ENCODE peak calls at places on chromosomes 3 and 15, in ten cellular contexts. K, I, Q, V, O, A, T, D, P and X are unnamed samples.
A peak's percentile ranks its signal among the peaks of the same experiment; 100 is the strongest.

GRCh38 chr3:46019707-46020106 is 7.6 kb downstream of the XCR1 start:
- DNase-seq in K (no peak), I (no peak), Q (no peak), V (no peak), O (no peak), A (no peak), T (no peak), D (no peak), P (no peak), X (no peak)

GRCh38 chr3:44011680-44012079 is 230.0 kb upstream of the TOPAZ1 start:
- DNase-seq in K (no peak), I (no peak), Q (no peak), V (no peak), O (no peak), A (no peak), T (no peak), D (no peak), P (no peak), X (no peak)

GRCh38 chr3:133937756-133938601 is 42.3 kb upstream of the RAB6B start:
- DNase-seq in K (peak; percentile 20), I (no peak), Q (no peak), V (no peak), O (no peak), A (peak; percentile 13), T (peak; percentile 84), D (peak; percentile 46), P (no peak), X (no peak)

GRCh38 chr3:150737874-150738679 is 24.9 kb downstream of the SIAH2 start:
- DNase-seq in K (peak; percentile 57), I (no peak), Q (no peak), V (no peak), O (no peak), A (no peak), T (peak; percentile 74), D (peak; percentile 92), P (no peak), X (no peak)

GRCh38 chr3:187223799-187224198 is 26.5 kb downstream of the RTP1 start:
- DNase-seq in K (no peak), I (no peak), Q (no peak), V (no peak), O (no peak), A (no peak), T (no peak), D (no peak), P (no peak), X (no peak)

GRCh38 chr15:49045691-49046112 is 544 bp downstream of the SECISBP2L start:
- DNase-seq in K (no peak), I (no peak), Q (no peak), V (peak; percentile 68), O (peak; percentile 58), A (peak; percentile 38), T (peak; percentile 52), D (no peak), P (no peak), X (no peak)

GRCh38 chr3:153373571-153373970 is 211.5 kb downstream of the RAP2B start:
- DNase-seq in K (no peak), I (no peak), Q (no peak), V (no peak), O (no peak), A (no peak), T (peak; percentile 27), D (no peak), P (peak; percentile 28), X (no peak)

GRCh38 chr15:58909616-58910015 is 23.9 kb downstream of the SLTM start:
- DNase-seq in K (no peak), I (no peak), Q (no peak), V (no peak), O (no peak), A (no peak), T (peak; percentile 29), D (no peak), P (no peak), X (no peak)

GRCh38 chr3:177441813-177442646 is 244.7 kb upstream of the TBL1XR1 start:
- DNase-seq in K (no peak), I (no peak), Q (no peak), V (no peak), O (no peak), A (no peak), T (no peak), D (no peak), P (no peak), X (no peak)

GRCh38 chr3:20405731-20406130 is 219.7 kb upstream of the SGO1 start:
- DNase-seq in K (no peak), I (no peak), Q (no peak), V (no peak), O (no peak), A (no peak), T (peak; percentile 91), D (no peak), P (no peak), X (no peak)

GRCh38 chr3:136343873-136344281 is 93.7 kb downstream of the PCCB start:
- DNase-seq in K (no peak), I (peak; percentile 92), Q (peak; percentile 45), V (no peak), O (peak; percentile 91), A (peak; percentile 93), T (peak; percentile 91), D (peak; percentile 98), P (peak; percentile 86), X (peak; percentile 79)

GRCh38 chr3:113051827-113052226 is 61.0 kb downstream of the GTPBP8 start:
- DNase-seq in K (no peak), I (no peak), Q (no peak), V (peak; percentile 12), O (no peak), A (no peak), T (peak; percentile 25), D (no peak), P (no peak), X (no peak)

GRCh38 chr3:141231923-141232861 is 567 bp downstream of the PXYLP1 start:
- DNase-seq in K (peak; percentile 63), I (peak; percentile 65), Q (peak; percentile 70), V (peak; percentile 64), O (peak; percentile 16), A (peak; percentile 60), T (peak; percentile 10), D (no peak), P (peak; percentile 45), X (no peak)

GRCh38 chr15:52498700-52499099 is 30.0 kb downstream of the MYO5A start:
- DNase-seq in K (no peak), I (no peak), Q (no peak), V (no peak), O (no peak), A (no peak), T (no peak), D (no peak), P (no peak), X (no peak)

GRCh38 chr3:127816783-127817182 is 5.5 kb downstream of the MGLL start:
- DNase-seq in K (no peak), I (peak; percentile 54), Q (no peak), V (no peak), O (no peak), A (no peak), T (no peak), D (no peak), P (no peak), X (no peak)
- H3K4me1 ChIP-seq in K (no peaks in the 10 kb centered on the region), I (peaks cover 70% of the 10 kb centered on the region), Q (no peaks in the 10 kb centered on the region), V (no peaks in the 10 kb centered on the region), O (peaks cover 18% of the 10 kb centered on the region), A (peaks cover 23% of the 10 kb centered on the region), T (no peaks in the 10 kb centered on the region), D (peaks cover 13% of the 10 kb centered on the region), P (peaks cover 84% of the 10 kb centered on the region), X (peaks cover 43% of the 10 kb centered on the region)

GRCh38 chr3:197746801-197747237 is 2.9 kb upstream of the FYTTD1 start:
- DNase-seq in K (no peak), I (no peak), Q (no peak), V (no peak), O (no peak), A (no peak), T (peak; percentile 18), D (no peak), P (no peak), X (no peak)

GRCh38 chr3:197750396-197750831 is 731 bp downstream of the FYTTD1 start:
- DNase-seq in K (peak; percentile 55), I (peak; percentile 83), Q (no peak), V (peak; percentile 83), O (peak; percentile 76), A (peak; percentile 70), T (peak; percentile 72), D (peak; percentile 83), P (peak; percentile 82), X (peak; percentile 12)

GRCh38 chr3:197749601-197750395 is at the start of gene FYTTD1:
- DNase-seq in K (peak; percentile 66), I (peak; percentile 97), Q (peak; percentile 92), V (peak; percentile 90), O (peak; percentile 87), A (peak; percentile 87), T (peak; percentile 92), D (peak; percentile 94), P (peak; percentile 97), X (peak; percentile 47)

GRCh38 chr3:197749315-197749600 is 425 bp upstream of the FYTTD1 start:
- DNase-seq in K (peak; percentile 73), I (no peak), Q (no peak), V (peak; percentile 79), O (no peak), A (peak; percentile 51), T (peak; percentile 58), D (no peak), P (no peak), X (peak; percentile 11)

DNA sequence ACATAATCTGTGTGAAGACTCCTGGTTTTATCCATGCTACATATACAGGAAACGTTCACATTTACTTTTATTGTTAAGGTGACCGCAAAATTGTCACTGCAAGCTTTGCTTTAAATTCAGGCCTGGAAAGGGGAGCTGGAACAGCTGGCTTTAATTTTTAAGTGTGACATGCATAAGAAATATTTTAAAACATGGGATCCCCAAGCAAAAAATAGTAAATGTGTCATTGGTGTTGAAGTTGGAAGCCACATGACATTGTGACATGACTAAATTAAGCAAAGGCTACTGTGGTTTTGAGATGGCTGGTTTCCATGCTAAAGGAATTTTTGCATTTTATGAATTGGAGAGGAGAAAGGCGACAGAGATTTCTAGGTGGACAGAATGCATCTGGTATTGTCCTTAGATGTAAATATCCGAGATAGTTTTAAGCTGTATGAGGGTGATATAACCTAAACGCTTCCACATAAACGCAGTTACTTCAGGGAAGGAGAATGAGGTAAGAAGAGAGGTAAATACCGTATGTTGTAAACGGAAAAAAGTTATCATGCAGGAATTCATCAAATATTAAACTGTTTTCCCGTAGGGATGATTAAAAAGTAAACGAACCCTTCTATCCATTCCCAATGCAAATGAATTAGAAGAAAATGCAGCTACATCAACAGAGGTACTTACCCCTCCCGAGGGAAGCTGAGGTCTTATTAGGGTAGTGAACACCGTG is 927 bp upstream of the FYTTD1 start:
- DNase-seq in K (no peak), I (no peak), Q (no peak), V (no peak), O (no peak), A (no peak), T (peak; percentile 13), D (no peak), P (no peak), X (no peak)
- H3K27ac ChIP-seq in K (no peak overlapping the region), I (peak overlapping the region; percentile 99), Q (no peak overlapping the region), V (no peak overlapping the region), O (no peak overlapping the region), A (peak overlapping the region; percentile 95), T (peak overlapping the region; percentile 86), D (no peak overlapping the region), P (peak overlapping the region; percentile 95), X (peak overlapping the region; percentile 94)

GRCh38 chr3:78632925-78633324 is 1134.9 kb downstream of the ROBO1 start:
- DNase-seq in K (no peak), I (no peak), Q (no peak), V (no peak), O (no peak), A (no peak), T (no peak), D (no peak), P (no peak), X (no peak)
- TF ChIP-seq CTCF in K (no peak), I (no peak), Q (no peak), V (no peak), O (no peak), A (no peak), T (no peak), D (no peak), P (no peak), X (no peak)

GRCh38 chr15:90209591-90209990 is 8.5 kb downstream of the SEMA4B start:
- DNase-seq in K (no peak), I (no peak), Q (no peak), V (no peak), O (no peak), A (no peak), T (no peak), D (no peak), P (no peak), X (no peak)
- H3K4me1 ChIP-seq in K (no peaks in the 10 kb centered on the region), I (no peaks in the 10 kb centered on the region), Q (no peaks in the 10 kb centered on the region), V (no peaks in the 10 kb centered on the region), O (peaks cover 12% of the 10 kb centered on the region), A (peaks cover 29% of the 10 kb centered on the region), T (peaks cover 29% of the 10 kb centered on the region), D (peaks cover 54% of the 10 kb centered on the region), P (peaks cover 41% of the 10 kb centered on the region), X (peaks cover 3% of the 10 kb centered on the region)